ENCODE peak calls at places on chromosomes 7 and 10, in five cellular contexts. M, D, Q, Y and H are unnamed samples.
A peak's percentile ranks its signal among the peaks of the same experiment; 100 is the strongest.

GRCh38 chr10:71093531-71093930 is 118.8 kb upstream of the UNC5B start:
- DNase-seq in M (no peak), D (no peak), Q (no peak), Y (no peak), H (no peak)

GRCh38 chr10:11170993-11171416 is 153.3 kb downstream of the CELF2 start:
- DNase-seq in M (no peak), D (no peak), Q (no peak), Y (no peak), H (no peak)

GRCh38 chr7:43763183-43763582 is 4.7 kb downstream of the BLVRA start:
- DNase-seq in M (no peak), D (no peak), Q (peak; percentile 42), Y (peak; percentile 57), H (no peak)

GRCh38 chr10:120969219-120969645 is 118.1 kb downstream of the WDR11 start:
- DNase-seq in M (no peak), D (no peak), Q (no peak), Y (no peak), H (no peak)

GRCh38 chr7:50264908-50265307 is 39.6 kb upstream of the IKZF1 start:
- DNase-seq in M (no peak), D (no peak), Q (no peak), Y (no peak), H (no peak)

GRCh38 chr10:110337906-110338305 is 33.2 kb upstream of the SMNDC1 start:
- DNase-seq in M (no peak), D (no peak), Q (no peak), Y (no peak), H (no peak)

GRCh38 chr10:124738441-124738840 is 5.7 kb downstream of the FAM53B start:
- DNase-seq in M (no peak), D (no peak), Q (no peak), Y (no peak), H (peak; percentile 14)

GRCh38 chr10:46545861-46546590 is 10.4 kb downstream of the GPRIN2 start:
- DNase-seq in M (no peak), D (no peak), Q (no peak), Y (no peak), H (no peak)

GRCh38 chr7:142636751-142637150 is 112.5 kb upstream of the PRSS1 start:
- DNase-seq in M (no peak), D (no peak), Q (no peak), Y (no peak), H (no peak)

GRCh38 chr10:125177641-125178640 is 17.6 kb upstream of the CTBP2 start:
- DNase-seq in M (no peak), D (no peak), Q (no peak), Y (no peak), H (no peak)

GRCh38 chr7:44131173-44132009 is 8.0 kb upstream of the POLD2 start:
- DNase-seq in M (no peak), D (peak; percentile 61), Q (peak; percentile 48), Y (peak; percentile 50), H (peak; percentile 66)

GRCh38 chr10:58475322-58476277 is 37.1 kb upstream of the BICC1 start:
- DNase-seq in M (no peak), D (no peak), Q (no peak), Y (no peak), H (no peak)

GRCh38 chr10:131844546-131845084 is 56.2 kb upstream of the PPP2R2D start:
- DNase-seq in M (no peak), D (no peak), Q (no peak), Y (no peak), H (no peak)

GRCh38 chr7:41005381-41005901 is 697.4 kb downstream of the INHBA start:
- DNase-seq in M (no peak), D (no peak), Q (no peak), Y (no peak), H (no peak)

GRCh38 chr7:123916240-123916724 is 8.8 kb upstream of the SPAM1 start:
- DNase-seq in M (peak; percentile 35), D (peak; percentile 24), Q (peak; percentile 76), Y (peak; percentile 90), H (peak; percentile 57)

GRCh38 chr7:133021196-133021595 is 60.7 kb downstream of the CHCHD3 start:
- DNase-seq in M (no peak), D (no peak), Q (no peak), Y (peak; percentile 58), H (no peak)

DNA sequence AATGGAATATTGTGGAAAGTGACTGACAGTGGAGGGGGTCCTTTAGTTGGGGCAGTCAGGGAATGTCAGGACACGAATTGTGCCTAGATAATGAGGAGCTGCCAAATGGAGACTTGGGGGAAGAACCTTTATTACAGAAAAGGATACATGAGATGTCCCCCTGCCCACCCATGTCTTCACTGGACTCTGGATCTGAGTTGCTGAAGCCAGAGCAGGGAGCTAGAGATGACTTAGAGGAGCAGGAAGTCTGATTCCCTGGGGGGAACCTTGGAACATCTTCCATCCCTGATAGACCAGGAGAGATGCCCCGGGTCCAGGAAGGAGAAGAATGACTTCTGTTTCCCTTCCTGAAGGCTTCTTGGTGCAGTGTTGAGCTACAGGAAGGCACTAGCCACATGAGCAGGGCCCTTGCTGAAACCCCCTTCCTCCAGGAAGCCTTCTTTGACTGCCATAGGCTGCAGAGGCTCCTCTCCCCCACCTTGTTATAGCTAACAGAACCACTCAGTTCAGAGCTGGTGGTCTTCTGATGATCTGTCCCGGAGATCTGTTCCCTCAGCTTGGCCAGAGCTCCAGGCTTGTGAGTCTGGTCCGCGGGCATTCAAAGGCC is 747 bp upstream of the NEURL1 start:
- DNase-seq in M (no peak), D (no peak), Q (no peak), Y (no peak), H (no peak)
- TF ChIP-seq EZH2 in M (no peak), D (no peak), Q (no peak), Y (no peak), H (no peak)

DNA sequence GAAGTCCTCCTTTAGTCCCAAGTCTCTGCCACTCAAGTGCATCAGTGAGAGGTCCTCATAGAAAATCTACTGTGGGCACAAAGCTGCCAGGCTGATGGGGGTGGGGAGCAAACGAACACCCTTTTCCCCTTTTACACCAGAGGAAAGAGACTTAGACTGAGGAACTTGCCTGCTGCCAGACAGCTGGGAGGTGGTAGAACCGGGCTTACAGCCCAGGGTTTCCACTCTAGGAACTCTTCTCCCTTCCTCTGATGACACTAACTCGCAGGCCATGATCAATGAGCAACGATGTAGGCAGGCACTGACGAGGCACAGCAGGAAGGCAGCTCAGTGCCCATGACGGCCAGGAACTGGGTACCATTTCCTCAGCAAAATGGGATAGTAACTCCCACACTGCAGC is 11.0 kb upstream of the SH2D4B start:
- DNase-seq in M (no peak), D (no peak), Q (no peak), Y (no peak), H (no peak)
- H3K79me2 ChIP-seq in M (no peaks in the 10 kb centered on the region), D (no peaks in the 10 kb centered on the region), Q (no peaks in the 10 kb centered on the region), Y (no peaks in the 10 kb centered on the region), H (no peaks in the 10 kb centered on the region)

DNA sequence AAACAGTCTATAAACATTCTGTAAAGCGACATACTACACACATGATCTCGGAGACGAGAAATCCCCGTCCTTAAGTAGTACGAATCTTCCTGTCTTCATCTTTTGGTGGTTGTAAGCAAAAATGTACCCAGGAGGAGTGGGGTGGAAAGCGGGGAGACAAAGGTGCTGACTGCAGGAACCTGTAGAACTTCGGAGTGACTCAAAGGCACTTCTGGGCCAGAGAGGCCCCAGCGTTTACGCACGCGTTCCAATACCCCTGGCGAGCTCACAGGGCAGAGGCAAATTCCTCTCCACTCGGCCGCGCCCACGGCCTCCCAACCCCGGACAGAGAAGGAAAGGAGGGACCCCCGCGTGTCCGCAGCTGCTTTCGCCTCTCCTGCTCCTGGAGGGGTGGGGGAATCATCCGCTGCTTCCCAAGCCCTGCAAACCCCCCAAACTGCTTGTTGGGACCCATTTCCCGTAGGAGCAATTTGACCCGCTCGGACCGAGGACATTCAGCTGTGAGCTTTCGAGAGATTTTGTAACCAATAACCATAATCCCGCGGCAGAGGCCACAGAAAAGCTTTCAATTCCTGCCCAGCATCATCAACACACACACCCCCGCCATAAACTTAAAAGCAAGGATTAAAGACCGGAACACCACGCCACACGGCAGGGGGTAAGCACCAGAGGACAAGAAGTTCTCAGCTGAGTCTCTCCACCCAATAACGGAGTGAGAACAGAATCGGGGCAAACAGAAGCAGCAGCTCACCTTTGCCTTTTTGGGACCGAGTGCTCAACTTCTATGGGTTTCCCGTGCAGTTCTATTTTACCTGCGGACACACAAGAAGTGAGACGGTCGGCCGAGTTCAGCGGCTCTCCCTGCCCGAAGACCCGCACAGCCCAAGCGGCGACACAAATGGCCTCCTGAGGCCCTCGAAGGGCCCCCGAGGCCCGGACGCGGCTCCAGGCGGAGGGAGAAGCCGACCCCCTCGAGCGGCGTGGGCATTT is 2.3 kb downstream of the IGF2BP3 start:
- DNase-seq in M (no peak), D (peak; percentile 77), Q (peak; percentile 78), Y (peak; percentile 81), H (peak; percentile 76)
- TF ChIP-seq EZH2 in M (no peak), D (no peak), Q (no peak), Y (no peak), H (no peak)

DNA sequence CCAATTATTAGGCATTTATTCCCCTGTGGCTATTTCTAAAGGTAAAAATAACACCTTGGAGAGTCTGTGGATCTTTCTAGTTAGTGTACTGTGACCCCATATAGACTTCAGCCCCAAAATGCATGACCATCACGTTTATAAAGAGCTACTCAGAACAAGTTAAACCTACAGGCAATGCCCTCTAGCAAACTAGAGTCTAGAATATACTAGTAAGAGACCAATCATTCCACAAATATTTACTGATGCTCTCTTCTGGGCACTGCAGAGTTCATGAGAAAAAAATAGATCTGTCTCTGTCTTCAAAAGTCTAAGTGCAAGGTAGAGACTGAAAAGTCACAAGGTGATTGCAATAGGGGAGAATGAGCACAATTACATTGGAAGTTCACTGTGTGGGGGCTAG is 20.5 kb upstream of the CALD1 start:
- DNase-seq in M (no peak), D (no peak), Q (no peak), Y (no peak), H (no peak)
- H3K79me2 ChIP-seq in M (no peaks in the 10 kb centered on the region), D (no peaks in the 10 kb centered on the region), Q (no peaks in the 10 kb centered on the region), Y (no peaks in the 10 kb centered on the region), H (no peaks in the 10 kb centered on the region)

GRCh38 chr10:129966370-129966769 is 2.3 kb upstream of the EBF3 start:
- DNase-seq in M (no peak), D (no peak), Q (no peak), Y (no peak), H (no peak)
- TF ChIP-seq EZH2 in M (no peak), D (no peak), Q (no peak), Y (peak; percentile 86), H (no peak)